ENCODE peak calls at places on chromosome 1, in four cellular contexts. E is psoas muscle, D is right lobe of liver, M is stomach. Q is an unnamed sample.

GRCh38 chr1:232012773-232013386 is 386.3 kb downstream of the DISC1 start:
- DNase-seq in M (no peak), E (peak; percentile 59), D (peak; percentile 43), Q (peak; percentile 32)

GRCh38 chr1:9359898-9360297 is 67.2 kb downstream of the SPSB1 start:
- DNase-seq in D (no peak), E (no peak), M (no peak), Q (no peak)

GRCh38 chr1:119549719-119550141 is 42.7 kb downstream of the HSD3B1 start:
- DNase-seq in M (peak; percentile 39), E (no peak), D (peak; percentile 75), Q (peak; percentile 65)

GRCh38 chr1:99643021-99643779 is 2.7 kb upstream of the PALMD start:
- DNase-seq in M (no peak), E (no peak), D (no peak), Q (no peak)

GRCh38 chr1:41365772-41366427 is 4.7 kb downstream of the FOXO6 start:
- DNase-seq in D (no peak), E (no peak), M (peak; percentile 56), Q (no peak)

GRCh38 chr1:115277276-115277675 is 60.8 kb downstream of the NGF start:
- DNase-seq in E (no peak), D (no peak), M (no peak), Q (no peak)

GRCh38 chr1:204924013-204924759 is 53.5 kb downstream of the NFASC start:
- DNase-seq in E (no peak), D (peak; percentile 13), M (no peak), Q (no peak)

GRCh38 chr1:178310685-178311105 is 186.1 kb downstream of the CLEC20A start:
- DNase-seq in D (no peak), E (no peak), M (no peak), Q (peak; percentile 81)

GRCh38 chr1:60255565-60255964 is 182.0 kb upstream of the C1orf87 start:
- DNase-seq in M (no peak), D (no peak), E (no peak), Q (no peak)

Q was measured in MV-4-11.